ENCODE peak calls at places on chromosome 1, in ten cellular contexts. X is body of pancreas; P is glutamatergic neuron; Q is activated CD8-positive, alpha-beta T cell treated with anti-CD3 and anti-CD28 coated beads for 36 hours; E is A549; I is fibroblast of mammary gland; W is heart left ventricle; U is RWPE1; M is fibroblast of villous mesenchyme; C is pancreas. S is an unnamed sample.

GRCh38 chr1:1906185-1907097 is 8.6 kb upstream of the CALML6 start:
- DNase-seq in X (peak; percentile 86), P (peak; percentile 92), Q (peak; percentile 80), E (peak; percentile 83), I (peak; percentile 77), W (peak; percentile 92), U (peak; percentile 78), M (peak; percentile 84), C (peak; percentile 81), S (peak; percentile 83)

GRCh38 chr1:212635141-212635601 is 26.6 kb downstream of the ATF3 start:
- DNase-seq in X (no peak), P (no peak), Q (no peak), E (no peak), I (no peak), W (no peak), U (no peak), M (peak; percentile 84), C (no peak), S (no peak)

GRCh38 chr1:36829951-36830350 is 204.4 kb downstream of the GRIK3 start:
- DNase-seq in X (no peak), P (no peak), Q (no peak), E (no peak), I (no peak), W (no peak), U (no peak), M (no peak), C (no peak), S (peak; percentile 20)

GRCh38 chr1:196674908-196675307 is 23.1 kb downstream of the CFH start:
- DNase-seq in X (no peak), P (no peak), Q (no peak), E (no peak), I (no peak), W (no peak), U (no peak), M (no peak), C (no peak), S (no peak)

GRCh38 chr1:229379901-229380300 is 37.1 kb upstream of the CCSAP start:
- DNase-seq in X (no peak), P (no peak), Q (no peak), E (no peak), I (peak; percentile 11), W (no peak), U (no peak), M (no peak), C (no peak), S (no peak)

GRCh38 chr1:103106426-103107321 is 1.6 kb downstream of the COL11A1 start:
- DNase-seq in X (peak; percentile 46), P (peak; percentile 46), Q (peak; percentile 1), E (peak; percentile 54), I (peak; percentile 56), W (no peak), U (peak; percentile 36), M (peak; percentile 40), C (peak; percentile 27), S (peak; percentile 49)

GRCh38 chr1:98030483-98030882 is 109.6 kb upstream of the DPYD start:
- DNase-seq in X (no peak), P (no peak), Q (no peak), E (peak; percentile 66), I (peak; percentile 42), W (no peak), U (peak; percentile 8), M (no peak), C (no peak), S (no peak)

GRCh38 chr1:224623310-224623714 is 7.2 kb downstream of the CNIH3 start:
- DNase-seq in X (no peak), P (no peak), Q (peak; percentile 42), E (no peak), I (peak; percentile 81), W (no peak), U (no peak), M (peak; percentile 73), C (no peak), S (no peak)

GRCh38 chr1:211623510-211623909 is 44.5 kb upstream of the SLC30A1 start:
- DNase-seq in X (no peak), P (no peak), Q (peak; percentile 17), E (no peak), I (no peak), W (no peak), U (no peak), M (no peak), C (no peak), S (no peak)

GRCh38 chr1:117657031-117657430 is 51.2 kb downstream of the TENT5C start:
- DNase-seq in X (peak; percentile 43), P (no peak), Q (peak; percentile 50), E (peak; percentile 29), I (peak; percentile 79), W (no peak), U (peak; percentile 66), M (peak; percentile 86), C (no peak), S (peak; percentile 89)

GRCh38 chr1:116501041-116501869 is 69.6 kb downstream of the CD58 start:
- DNase-seq in X (no peak), P (no peak), Q (no peak), E (no peak), I (no peak), W (no peak), U (no peak), M (no peak), C (no peak), S (no peak)

GRCh38 chr1:11481019-11481418 is 2.1 kb downstream of the DISP3 start:
- DNase-seq in X (no peak), P (no peak), Q (no peak), E (no peak), I (no peak), W (no peak), U (no peak), M (no peak), C (no peak), S (no peak)

GRCh38 chr1:11475718-11476117 is 3.2 kb upstream of the DISP3 start:
- DNase-seq in X (no peak), P (no peak), Q (no peak), E (no peak), I (no peak), W (no peak), U (no peak), M (no peak), C (no peak), S (no peak)

GRCh38 chr1:11479375-11479979 is 522 bp downstream of the DISP3 start:
- DNase-seq in X (no peak), P (no peak), Q (no peak), E (no peak), I (no peak), W (no peak), U (no peak), M (no peak), C (no peak), S (no peak)

GRCh38 chr1:11482186-11482585 is 3.2 kb downstream of the DISP3 start:
- DNase-seq in X (no peak), P (no peak), Q (no peak), E (no peak), I (no peak), W (no peak), U (no peak), M (no peak), C (no peak), S (no peak)

DNA sequence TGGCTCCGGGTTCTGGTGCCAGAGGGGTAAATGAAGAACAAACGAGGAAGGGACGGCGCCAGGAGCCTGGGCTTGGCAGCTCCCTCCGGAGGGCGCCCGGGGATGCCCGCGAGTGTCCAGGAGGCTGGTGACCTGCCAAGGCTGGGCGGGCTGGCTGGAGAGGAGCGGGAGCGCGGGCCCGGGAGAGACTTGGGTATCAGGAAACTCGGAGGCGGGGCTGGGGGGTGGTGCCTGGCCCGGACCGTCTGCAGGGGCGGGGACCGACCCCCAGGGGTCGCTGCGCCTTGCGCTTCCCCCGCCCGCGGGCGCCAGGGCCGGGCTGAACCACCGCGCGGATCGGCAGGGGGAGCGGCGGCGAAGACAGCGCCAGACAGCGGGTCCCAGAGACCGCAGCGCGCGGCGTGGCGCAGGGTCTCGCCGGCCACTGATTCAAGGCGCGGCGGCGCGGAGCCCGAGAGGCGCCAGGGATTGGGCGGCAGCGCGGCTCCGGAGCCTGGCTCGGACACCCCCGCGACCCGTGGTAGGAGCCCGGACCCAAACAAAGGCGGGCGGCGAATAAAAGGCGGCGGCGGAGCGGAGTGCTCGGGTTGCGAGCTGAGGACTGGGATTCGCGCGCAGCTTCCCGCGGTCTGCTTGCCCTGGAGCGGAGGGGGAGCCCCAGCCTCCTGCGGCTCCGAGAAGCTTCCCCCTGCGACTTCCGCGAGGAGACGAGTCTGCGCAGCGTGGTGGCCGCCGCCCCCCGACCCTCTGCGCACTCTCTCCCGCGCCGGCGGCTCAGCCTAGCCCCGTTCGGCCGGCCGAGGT is at the start of gene DISP3:
- DNase-seq in X (peak; percentile 59), P (peak; percentile 95), Q (peak; percentile 88), E (peak; percentile 65), I (peak; percentile 34), W (peak; percentile 74), U (peak; percentile 92), M (peak; percentile 17), C (peak; percentile 53), S (peak; percentile 50)
- TF ChIP-seq CTCF in X (peak; percentile 70), P (peak; percentile 98), Q (peak; percentile 92), E (peak; percentile 62), I (no peak), W (peak; percentile 40), U (peak; percentile 76), M (peak; percentile 54), C (peak; percentile 43), S (peak; percentile 70)

DNA sequence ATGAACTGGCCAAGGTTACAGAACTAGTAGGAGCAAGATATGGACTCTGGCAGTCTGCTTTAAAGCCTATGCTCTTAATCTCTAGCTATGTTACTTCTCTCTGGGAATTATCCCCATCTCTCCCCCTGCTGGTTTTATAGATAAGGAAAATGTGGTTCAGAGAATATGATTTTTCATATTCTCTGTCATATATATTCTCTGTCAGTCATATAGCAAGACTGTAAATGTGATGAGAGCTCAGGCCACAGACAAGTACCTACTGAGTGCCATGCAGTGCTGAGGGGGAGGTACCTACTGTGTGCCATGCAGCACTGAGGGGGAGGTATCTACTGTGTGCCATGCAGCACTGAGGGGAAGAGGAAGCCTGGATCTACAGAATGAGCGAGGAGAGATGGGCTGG is 220.3 kb upstream of the FGGY start:
- DNase-seq in X (no peak), P (no peak), Q (no peak), E (peak; percentile 9), I (peak; percentile 29), W (no peak), U (peak; percentile 25), M (peak; percentile 53), C (no peak), S (no peak)
- TF ChIP-seq CTCF in X (peak; percentile 48), P (no peak), Q (no peak), E (peak; percentile 22), I (peak; percentile 36), W (peak; percentile 20), U (no peak), M (peak; percentile 39), C (no peak), S (peak; percentile 20)

GRCh38 chr1:183019860-183020259 is 3.4 kb upstream of the LAMC1 start:
- DNase-seq in X (peak; percentile 68), P (no peak), Q (no peak), E (peak; percentile 62), I (peak; percentile 52), W (no peak), U (no peak), M (no peak), C (peak; percentile 56), S (peak; percentile 71)
- TF ChIP-seq CTCF in X (peak; percentile 27), P (no peak), Q (no peak), E (peak; percentile 40), I (peak; percentile 38), W (peak; percentile 30), U (peak; percentile 14), M (no peak), C (no peak), S (peak; percentile 17)

GRCh38 chr1:43779266-43779665 is 71.9 kb downstream of the ST3GAL3 start:
- DNase-seq in X (no peak), P (no peak), Q (no peak), E (no peak), I (no peak), W (no peak), U (no peak), M (no peak), C (no peak), S (no peak)
- TF ChIP-seq CTCF in X (no peak), P (peak; percentile 20), Q (no peak), E (no peak), I (no peak), W (no peak), U (no peak), M (peak; percentile 4), C (no peak), S (no peak)